ENCODE peak calls at places on chromosomes 11 and 22, in six cellular contexts. B is H9, L is mesenchymal stem cell, G is IMR-90, Q is neuronal stem cell, E is H1. T is an unnamed sample.
A peak's percentile ranks its signal among the peaks of the same experiment; 100 is the strongest.

GRCh38 chr11:75505966-75506692 is 19.6 kb downstream of the GDPD5 start:
- DNase-seq in B (no peak), L (no peak), G (no peak), Q (no peak), E (no peak), T (no peak)

GRCh38 chr22:36155702-36156101 is 4.9 kb downstream of the APOL3 start:
- DNase-seq in B (no peak), L (peak; percentile 9), G (no peak), Q (no peak), E (no peak), T (no peak)

GRCh38 chr11:119422505-119423416 is at the start of gene THY1:
- DNase-seq in B (peak; percentile 90), L (peak; percentile 14), G (peak; percentile 64), Q (peak; percentile 67), E (peak; percentile 83), T (no peak)

GRCh38 chr11:44725016-44725651 is 1.6 kb upstream of the TSPAN18 start:
- DNase-seq in B (no peak), L (peak; percentile 62), G (no peak), Q (no peak), E (no peak), T (no peak)

GRCh38 chr22:27871306-27872014 is 47.6 kb downstream of the PITPNB start:
- DNase-seq in B (no peak), L (no peak), G (no peak), Q (no peak), E (no peak), T (no peak)

GRCh38 chr22:47287516-47287915 is 525.1 kb downstream of the TBC1D22A start:
- DNase-seq in B (no peak), L (no peak), G (no peak), Q (no peak), E (no peak), T (no peak)

GRCh38 chr11:96311120-96311568 is 31.9 kb downstream of the MAML2 start:
- DNase-seq in B (no peak), L (no peak), G (peak; percentile 74), Q (no peak), E (no peak), T (no peak)

GRCh38 chr11:32420937-32421532 is 14.3 kb downstream of the WT1 start:
- DNase-seq in B (no peak), L (no peak), G (no peak), Q (no peak), E (no peak), T (no peak)

GRCh38 chr11:6156628-6157367 is 13.3 kb downstream of the OR52B2 start:
- DNase-seq in B (no peak), L (no peak), G (no peak), Q (no peak), E (no peak), T (no peak)

GRCh38 chr11:66886671-66887221 is 29.9 kb downstream of the LRFN4 start:
- DNase-seq in B (no peak), L (no peak), G (peak; percentile 18), Q (no peak), E (no peak), T (no peak)

GRCh38 chr22:19772673-19773469 is 12.3 kb downstream of the TBX1 start:
- DNase-seq in B (no peak), L (no peak), G (no peak), Q (no peak), E (no peak), T (no peak)

GRCh38 chr11:103727262-103727661 is 309.2 kb upstream of the DDI1 start:
- DNase-seq in B (no peak), L (no peak), G (no peak), Q (no peak), E (no peak), T (no peak)

GRCh38 chr22:45418056-45418769 is 4.7 kb downstream of the RIBC2 start:
- DNase-seq in B (no peak), L (no peak), G (no peak), Q (no peak), E (peak; percentile 39), T (peak; percentile 12)

GRCh38 chr22:47107431-47107830 is 345.0 kb downstream of the TBC1D22A start:
- DNase-seq in B (no peak), L (peak; percentile 75), G (peak; percentile 88), Q (no peak), E (no peak), T (peak; percentile 25)

GRCh38 chr11:67795746-67796145 is 121.3 kb upstream of the ALDH3B2 start:
- DNase-seq in B (no peak), L (no peak), G (no peak), Q (no peak), E (no peak), T (no peak)

GRCh38 chr11:17923213-17923612 is 89.6 kb downstream of the SERGEF start:
- DNase-seq in B (no peak), L (no peak), G (no peak), Q (no peak), E (no peak), T (peak; percentile 33)

GRCh38 chr11:76793834-76794291 is 10.7 kb downstream of the TSKU start:
- DNase-seq in B (peak; percentile 33), L (no peak), G (no peak), Q (no peak), E (peak; percentile 41), T (no peak)

GRCh38 chr22:17083811-17084540 is 824 bp upstream of the IL17RA start:
- DNase-seq in B (no peak), L (no peak), G (no peak), Q (no peak), E (no peak), T (no peak)

GRCh38 chr11:63879598-63879997 is 37.4 kb downstream of the RCOR2 start:
- DNase-seq in B (no peak), L (no peak), G (no peak), Q (no peak), E (no peak), T (no peak)

GRCh38 chr11:63880031-63880841 is 36.7 kb downstream of the RCOR2 start:
- DNase-seq in B (no peak), L (peak; percentile 34), G (peak; percentile 82), Q (no peak), E (no peak), T (no peak)

GRCh38 chr11:63887600-63887999 is 29.4 kb downstream of the RCOR2 start:
- DNase-seq in B (no peak), L (no peak), G (no peak), Q (no peak), E (no peak), T (no peak)

GRCh38 chr11:63884191-63884590 is 32.8 kb downstream of the RCOR2 start:
- DNase-seq in B (no peak), L (no peak), G (no peak), Q (no peak), E (no peak), T (no peak)

GRCh38 chr11:63882555-63883242 is 34.3 kb downstream of the RCOR2 start:
- DNase-seq in B (peak; percentile 82), L (no peak), G (no peak), Q (no peak), E (peak; percentile 69), T (peak; percentile 15)
- H2AFZ ChIP-seq in B (no peak overlapping the region), L (no peak overlapping the region), G (no peak overlapping the region), Q (no peak overlapping the region), E (no peak overlapping the region), T (no peak overlapping the region)

DNA sequence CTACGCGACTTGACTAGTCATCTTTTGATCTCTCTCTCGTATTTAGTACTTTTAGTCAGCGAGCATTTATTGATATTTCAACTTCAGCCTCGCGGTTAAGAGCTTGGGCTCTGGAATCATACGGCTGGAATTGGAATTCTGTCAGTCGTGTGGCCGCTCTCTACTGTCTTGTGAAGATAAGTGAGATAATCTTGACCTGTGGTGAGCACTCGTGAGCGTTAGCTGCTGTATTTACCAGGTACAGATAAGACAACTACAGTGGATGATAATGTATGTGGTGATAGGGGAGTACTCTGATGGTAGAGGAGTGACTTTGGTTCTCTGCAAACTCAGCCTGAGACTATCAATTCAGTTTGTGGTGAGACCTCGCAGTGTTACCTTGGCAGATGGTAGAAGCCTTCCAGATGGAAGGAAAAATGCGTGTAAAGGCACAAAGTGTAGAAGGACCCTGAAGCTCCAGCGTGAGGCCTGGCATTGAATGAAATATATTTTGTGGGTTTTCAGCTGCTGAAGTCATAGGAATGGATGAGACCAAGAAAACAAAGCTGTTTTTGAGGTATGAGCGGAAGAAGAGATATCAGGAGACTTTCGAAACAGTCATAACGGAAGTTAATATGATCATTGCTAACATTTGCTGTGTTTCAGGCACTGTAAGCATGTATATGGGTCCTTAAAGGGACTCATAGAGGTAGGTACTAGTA is 732 bp downstream of the ATM start:
- DNase-seq in B (no peak), L (no peak), G (peak; percentile 22), Q (no peak), E (no peak), T (no peak)
- H2AK5ac ChIP-seq in B (no peak overlapping the region), L (peak overlapping the region; percentile 80), G (peak overlapping the region; percentile 62), Q (no peak overlapping the region), E (no peak overlapping the region), T (peak overlapping the region; percentile 9)

DNA sequence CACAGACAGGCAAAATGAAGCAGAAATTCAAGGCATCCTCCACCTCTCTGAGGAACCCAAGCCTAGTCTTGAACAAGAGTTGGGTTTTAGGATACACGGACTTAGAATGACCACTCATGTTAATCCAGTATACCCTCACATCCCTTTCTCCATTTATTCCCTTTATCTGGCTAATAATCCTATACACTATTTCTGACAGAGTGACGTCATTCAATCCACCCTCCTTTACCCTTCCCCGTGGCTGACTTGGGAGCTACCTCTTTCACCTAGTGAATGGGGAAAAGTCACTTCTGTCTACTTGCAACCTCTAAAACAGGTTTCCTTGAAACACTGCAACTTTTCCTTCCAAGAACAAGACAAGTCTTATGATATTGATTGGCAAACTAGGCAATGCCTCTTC is 52.8 kb upstream of the PARVA start:
- DNase-seq in B (no peak), L (no peak), G (no peak), Q (no peak), E (no peak), T (no peak)
- H2AFZ ChIP-seq in B (no peak overlapping the region), L (no peak overlapping the region), G (no peak overlapping the region), Q (no peak overlapping the region), E (no peak overlapping the region), T (no peak overlapping the region)

DNA sequence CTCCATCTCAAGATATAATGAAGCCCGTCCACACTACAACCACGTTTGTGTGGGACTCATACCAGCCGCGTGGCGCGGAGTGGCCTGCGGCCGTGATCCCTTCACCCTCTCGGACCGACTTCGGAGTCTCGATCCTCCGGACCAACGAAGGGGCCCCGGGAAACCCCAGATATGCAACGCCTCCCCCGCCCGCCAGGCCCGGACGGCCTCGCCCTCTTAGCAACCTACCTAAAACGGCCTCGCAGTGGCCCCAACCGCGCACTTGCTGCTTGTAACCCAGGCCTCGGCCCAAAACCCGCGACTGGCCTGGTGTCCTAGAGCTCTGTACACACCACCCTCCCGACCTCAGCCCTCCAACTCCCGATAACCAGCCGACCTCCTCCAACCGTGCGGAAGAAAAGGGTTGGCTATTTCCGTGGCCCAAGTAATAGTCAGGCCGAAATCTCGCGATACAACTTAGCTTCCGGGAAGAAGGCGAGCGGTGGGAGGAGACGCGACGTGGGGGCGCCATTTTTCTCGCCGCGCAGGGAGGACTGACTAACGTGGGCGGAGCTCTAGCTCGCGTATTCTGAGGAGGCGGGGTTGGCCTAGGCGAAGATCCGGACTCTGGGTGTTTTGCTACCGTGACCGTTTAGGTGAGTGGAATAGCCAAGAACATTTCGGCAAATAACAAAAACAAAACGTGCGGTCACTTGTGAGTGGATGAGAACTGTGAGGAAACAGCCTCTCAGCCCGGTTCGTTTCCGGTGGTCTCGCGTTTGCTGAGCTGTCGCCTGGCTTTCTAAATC is at the start of the genes C11orf54 and TAF1D:
- DNase-seq in B (peak; percentile 96), L (peak; percentile 98), G (peak; percentile 97), Q (peak; percentile 97), E (peak; percentile 93), T (peak; percentile 100)
- H2AK5ac ChIP-seq in B (no peak within 1 kb of the TSS), L (peak within 1 kb of the TSS; percentile 99), G (peak within 1 kb of the TSS; percentile 95), Q (peak within 1 kb of the TSS; percentile 2), E (peak within 1 kb of the TSS; percentile 98), T (peak within 1 kb of the TSS; percentile 64)